ENCODE peak calls at places on chromosomes 4 and X, in seven cellular contexts. B, D, F, X, A, N and T are unnamed samples.

GRCh38 chrX:3351287-3351686 is 4.8 kb upstream of the MXRA5 start:
- DNase-seq in B (no peak), D (no peak), F (no peak), X (no peak), A (no peak), N (no peak), T (no peak)

GRCh38 chrX:153400146-153401132 is 711 bp downstream of the PNMA6E start:
- DNase-seq in B (peak; percentile 68), D (peak; percentile 41), F (no peak), X (peak; percentile 82), A (peak; percentile 35), N (no peak), T (no peak)

GRCh38 chr4:89056953-89057398 is at the start of gene FAM13A:
- DNase-seq in B (peak; percentile 41), D (peak; percentile 72), F (peak; percentile 95), X (peak; percentile 77), A (peak; percentile 85), N (peak; percentile 68), T (peak; percentile 87)

GRCh38 chrX:24241822-24242648 is 71.8 kb downstream of the SUPT20HL2 start:
- DNase-seq in B (peak; percentile 48), D (no peak), F (no peak), X (peak; percentile 22), A (no peak), N (no peak), T (no peak)

GRCh38 chr4:14264437-14264836 is 636.9 kb upstream of the BOD1L1 start:
- DNase-seq in B (no peak), D (no peak), F (no peak), X (no peak), A (no peak), N (no peak), T (no peak)

GRCh38 chr4:109931318-109931717 is 18.6 kb downstream of the EGF start:
- DNase-seq in B (no peak), D (no peak), F (no peak), X (no peak), A (no peak), N (no peak), T (no peak)

GRCh38 chrX:69503835-69504625 is at the start of gene NALF2:
- DNase-seq in B (peak; percentile 41), D (peak; percentile 40), F (peak; percentile 70), X (peak; percentile 26), A (peak; percentile 58), N (no peak), T (peak; percentile 54)

GRCh38 chr4:66852843-66853242 is 692.5 kb downstream of the CENPC start:
- DNase-seq in B (no peak), D (no peak), F (no peak), X (no peak), A (no peak), N (no peak), T (no peak)

GRCh38 chrX:153460826-153461225 is 9.6 kb downstream of the HAUS7 start:
- DNase-seq in B (peak; percentile 67), D (peak; percentile 31), F (no peak), X (peak; percentile 53), A (peak; percentile 50), N (no peak), T (peak; percentile 54)

GRCh38 chr4:48047421-48047844 is 30.9 kb downstream of the NIPAL1 start:
- DNase-seq in B (no peak), D (peak; percentile 39), F (no peak), X (no peak), A (peak; percentile 34), N (no peak), T (no peak)

GRCh38 chrX:55489315-55490009 is at the start of gene USP51:
- DNase-seq in B (peak; percentile 5), D (peak; percentile 34), F (peak; percentile 82), X (peak; percentile 27), A (peak; percentile 42), N (peak; percentile 18), T (peak; percentile 69)

GRCh38 chr4:154720123-154720522 is 23.7 kb upstream of the LRAT start:
- DNase-seq in B (no peak), D (no peak), F (no peak), X (no peak), A (no peak), N (no peak), T (no peak)

GRCh38 chr4:111806331-111806730 is 338.9 kb upstream of the FAM241A start:
- DNase-seq in B (peak; percentile 16), D (no peak), F (no peak), X (no peak), A (no peak), N (no peak), T (no peak)

GRCh38 chr4:88005086-88005485 is 2.3 kb upstream of the PKD2 start:
- DNase-seq in B (no peak), D (no peak), F (no peak), X (no peak), A (no peak), N (no peak), T (no peak)

GRCh38 chr4:128908735-128909134 is 99.2 kb downstream of the JADE1 start:
- DNase-seq in B (no peak), D (no peak), F (no peak), X (no peak), A (no peak), N (no peak), T (no peak)

GRCh38 chr4:10605056-10605455 is 79.5 kb downstream of the CLNK start:
- DNase-seq in B (no peak), D (no peak), F (no peak), X (no peak), A (no peak), N (no peak), T (no peak)

GRCh38 chr4:145216532-145216931 is 36.1 kb upstream of the OTUD4 start:
- DNase-seq in B (no peak), D (no peak), F (no peak), X (no peak), A (no peak), N (no peak), T (no peak)

GRCh38 chr4:2483237-2483636 is 14.3 kb downstream of the RNF4 start:
- DNase-seq in B (no peak), D (no peak), F (no peak), X (no peak), A (no peak), N (no peak), T (no peak)
- H3K4me1 ChIP-seq in B (peaks cover 7% of the 10 kb centered on the region), D (peaks cover 99% of the 10 kb centered on the region), F (peaks cover 76% of the 10 kb centered on the region), X (peaks cover 10% of the 10 kb centered on the region), A (peaks cover 100% of the 10 kb centered on the region), N (peaks cover 50% of the 10 kb centered on the region), T (peaks cover 29% of the 10 kb centered on the region)

GRCh38 chr4:6275898-6276563 is 6.4 kb downstream of the WFS1 start:
- DNase-seq in B (no peak), D (peak; percentile 16), F (no peak), X (no peak), A (no peak), N (no peak), T (no peak)
- TF ChIP-seq EP300 in B (no peak), D (no peak), F (no peak), X (no peak), A (no peak), N (no peak), T (no peak)

DNA sequence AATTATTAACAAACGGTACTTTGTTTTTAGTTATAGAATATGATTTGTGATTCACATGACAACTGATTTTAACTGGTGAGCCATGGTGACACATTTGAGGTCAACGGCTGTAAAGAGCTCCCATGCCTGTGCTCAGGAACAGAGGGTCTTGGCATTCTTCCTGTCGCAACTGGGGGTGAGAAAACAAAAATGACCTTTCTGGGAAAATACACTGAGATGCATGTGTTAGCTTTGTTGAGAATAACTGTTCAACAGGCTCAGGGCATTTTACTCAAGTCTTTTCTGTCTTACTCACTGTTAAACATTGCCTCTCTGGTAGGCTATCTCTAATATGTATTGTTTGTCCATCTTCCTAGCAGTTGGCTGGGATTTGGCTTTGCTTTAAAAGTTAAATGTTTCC is 57.1 kb upstream of the HPGD start:
- DNase-seq in B (no peak), D (no peak), F (no peak), X (no peak), A (no peak), N (no peak), T (no peak)
- H3K4me1 ChIP-seq in B (no peaks in the 10 kb centered on the region), D (no peaks in the 10 kb centered on the region), F (no peaks in the 10 kb centered on the region), X (no peaks in the 10 kb centered on the region), A (no peaks in the 10 kb centered on the region), N (no peaks in the 10 kb centered on the region), T (no peaks in the 10 kb centered on the region)

GRCh38 chrX:48908600-48908999 is 2.8 kb downstream of the SLC35A2 start:
- DNase-seq in B (no peak), D (no peak), F (no peak), X (no peak), A (no peak), N (no peak), T (no peak)

GRCh38 chrX:48913605-48914366 is 2.3 kb upstream of the SLC35A2 start:
- DNase-seq in B (no peak), D (no peak), F (no peak), X (no peak), A (no peak), N (no peak), T (no peak)

GRCh38 chrX:48910926-48911406 is 480 bp downstream of the SLC35A2 start:
- DNase-seq in B (no peak), D (no peak), F (no peak), X (peak; percentile 39), A (no peak), N (no peak), T (no peak)

GRCh38 chrX:48909703-48910102 is 1.7 kb downstream of the SLC35A2 start:
- DNase-seq in B (no peak), D (no peak), F (no peak), X (no peak), A (no peak), N (no peak), T (no peak)

GRCh38 chrX:48911407-48912182 is at the start of gene SLC35A2:
- DNase-seq in B (peak; percentile 79), D (peak; percentile 89), F (peak; percentile 88), X (peak; percentile 70), A (peak; percentile 88), N (peak; percentile 68), T (peak; percentile 78)
- TF ChIP-seq EP300 in B (no peak), D (no peak), F (no peak), X (peak; percentile 0), A (no peak), N (peak; percentile 76), T (no peak)